ENCODE peak calls at places on chromosomes 11 and 22, in eight cellular contexts. Z, C, X, R, V, Y, W and U are unnamed samples.

GRCh38 chr22:46957521-46957920 is 195.1 kb downstream of the TBC1D22A start:
- DNase-seq in Z (no peak), C (no peak), X (no peak), R (no peak), V (no peak), Y (no peak), W (no peak), U (no peak)

GRCh38 chr22:49793296-49793695 is 34.4 kb downstream of the BRD1 start:
- DNase-seq in Z (no peak), C (no peak), X (no peak), R (peak; percentile 14), V (no peak), Y (no peak), W (no peak), U (no peak)

GRCh38 chr11:74072721-74073120 is 63.8 kb upstream of the UCP3 start:
- DNase-seq in Z (no peak), C (no peak), X (no peak), R (no peak), V (no peak), Y (no peak), W (no peak), U (no peak)

GRCh38 chr11:84089072-84090057 is 803.2 kb upstream of the CCDC90B start:
- DNase-seq in Z (no peak), C (no peak), X (no peak), R (no peak), V (no peak), Y (no peak), W (peak; percentile 7), U (no peak)

GRCh38 chr11:46277623-46278386 is at the start of gene CREB3L1:
- DNase-seq in Z (no peak), C (no peak), X (no peak), R (peak; percentile 89), V (peak; percentile 62), Y (no peak), W (peak; percentile 47), U (no peak)

GRCh38 chr11:19715373-19715772 is 2.7 kb downstream of the NAV2 start:
- DNase-seq in Z (no peak), C (peak; percentile 98), X (no peak), R (no peak), V (no peak), Y (no peak), W (no peak), U (no peak)

GRCh38 chr22:43252319-43252718 is 65.4 kb upstream of the TTLL12 start:
- DNase-seq in Z (no peak), C (no peak), X (no peak), R (no peak), V (no peak), Y (no peak), W (no peak), U (no peak)

GRCh38 chr11:134151083-134151747 is 72.6 kb downstream of the NCAPD3 start:
- DNase-seq in Z (no peak), C (no peak), X (no peak), R (no peak), V (no peak), Y (no peak), W (no peak), U (no peak)

GRCh38 chr11:29554000-29554399 is 462.8 kb downstream of the KCNA4 start:
- DNase-seq in Z (no peak), C (no peak), X (no peak), R (no peak), V (no peak), Y (no peak), W (no peak), U (no peak)

GRCh38 chr11:75233688-75234295 is 6.8 kb upstream of the TPBGL start:
- DNase-seq in Z (no peak), C (peak; percentile 54), X (no peak), R (no peak), V (peak; percentile 68), Y (peak; percentile 41), W (no peak), U (no peak)

GRCh38 chr11:109527496-109527895 is 105.5 kb downstream of the C11orf87 start:
- DNase-seq in Z (no peak), C (peak; percentile 16), X (no peak), R (no peak), V (no peak), Y (no peak), W (no peak), U (no peak)

GRCh38 chr22:38881464-38881871 is 9.5 kb upstream of the CBX6 start:
- DNase-seq in Z (peak; percentile 92), C (peak; percentile 81), X (no peak), R (peak; percentile 43), V (no peak), Y (peak; percentile 90), W (peak; percentile 70), U (no peak)
- TF ChIP-seq CTCF in Z (no peak), C (no peak), X (no peak), R (no peak), V (no peak), Y (no peak), W (no peak), U (no peak)

GRCh38 chr11:10709299-10710086 is 15.9 kb upstream of the IRAG1 start:
- DNase-seq in Z (no peak), C (peak; percentile 78), X (no peak), R (no peak), V (no peak), Y (no peak), W (no peak), U (no peak)
- TF ChIP-seq CTCF in Z (no peak), C (no peak), X (no peak), R (no peak), V (no peak), Y (no peak), W (no peak), U (no peak)

DNA sequence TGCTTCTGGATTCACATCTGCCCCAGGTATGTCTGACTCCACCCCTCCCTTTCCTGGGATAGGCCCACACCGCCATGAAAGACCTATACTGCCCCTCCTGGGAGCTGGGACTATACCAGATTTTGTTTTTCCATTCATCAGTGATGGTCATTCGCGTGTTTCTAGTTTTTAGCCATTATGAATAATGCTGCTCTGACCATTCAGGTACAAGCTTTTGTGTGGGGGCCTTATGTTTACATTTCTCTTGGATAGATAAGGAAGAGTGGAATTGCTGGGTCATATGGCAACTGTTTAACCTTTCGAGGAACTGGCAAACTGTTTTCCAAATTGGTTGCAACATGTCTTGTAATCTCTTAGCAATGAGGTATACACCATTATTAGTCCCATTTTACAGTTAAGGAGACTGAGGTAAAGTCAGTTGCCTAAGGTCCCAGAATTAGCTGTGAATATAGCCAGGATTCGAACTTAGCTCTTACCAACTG is 1.2 kb upstream of the TBC1D10A start:
- DNase-seq in Z (no peak), C (no peak), X (no peak), R (no peak), V (no peak), Y (no peak), W (peak; percentile 59), U (no peak)
- TF ChIP-seq CTCF in Z (no peak), C (peak; percentile 13), X (no peak), R (no peak), V (peak; percentile 49), Y (no peak), W (no peak), U (no peak)

GRCh38 chr11:900545-900944 is 10.1 kb downstream of the CHID1 start:
- DNase-seq in Z (no peak), C (no peak), X (no peak), R (peak; percentile 32), V (no peak), Y (no peak), W (no peak), U (no peak)

GRCh38 chr11:897226-898159 is 13.1 kb downstream of the CHID1 start:
- DNase-seq in Z (no peak), C (no peak), X (no peak), R (no peak), V (no peak), Y (no peak), W (no peak), U (no peak)

GRCh38 chr11:899724-900123 is 10.9 kb downstream of the CHID1 start:
- DNase-seq in Z (no peak), C (no peak), X (no peak), R (no peak), V (no peak), Y (no peak), W (no peak), U (no peak)

GRCh38 chr11:898160-898517 is 12.5 kb downstream of the CHID1 start:
- DNase-seq in Z (no peak), C (peak; percentile 11), X (no peak), R (peak; percentile 42), V (no peak), Y (no peak), W (no peak), U (no peak)

DNA sequence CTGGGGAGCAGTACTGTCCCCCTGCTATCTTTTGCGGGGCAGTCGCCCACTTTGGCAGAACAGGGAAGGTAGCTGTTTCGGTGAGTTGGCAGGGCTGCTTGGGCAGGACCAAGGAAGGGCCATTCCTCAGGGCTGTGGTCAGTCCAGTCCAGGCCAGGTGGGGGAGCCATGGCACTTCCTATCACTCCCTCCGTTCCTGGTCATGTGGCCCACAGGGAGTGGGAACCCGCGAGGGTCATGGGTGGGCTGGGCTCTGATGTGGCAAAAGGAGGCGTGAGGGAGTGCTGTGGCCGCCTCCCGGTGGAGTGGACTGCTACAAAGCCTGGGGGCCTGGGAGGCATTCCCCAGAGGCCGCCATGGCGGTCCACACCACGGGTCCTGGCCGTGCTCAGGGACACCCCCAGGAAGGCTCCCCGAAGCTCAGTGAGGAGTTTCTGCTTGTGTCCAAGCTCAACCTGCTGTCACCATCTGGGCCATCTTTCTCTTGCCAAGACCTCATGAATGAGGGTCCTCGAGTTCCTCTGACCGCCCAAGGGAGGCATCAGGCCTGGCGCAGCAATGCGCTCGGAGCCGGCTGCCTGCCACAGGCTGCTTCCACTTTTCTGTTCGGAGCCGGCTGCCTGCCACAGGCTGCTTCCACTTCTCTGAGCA is 11.9 kb downstream of the CHID1 start:
- DNase-seq in Z (no peak), C (no peak), X (no peak), R (peak; percentile 30), V (no peak), Y (peak; percentile 23), W (peak; percentile 39), U (no peak)
- TF ChIP-seq CTCF in Z (no peak), C (peak; percentile 22), X (no peak), R (no peak), V (no peak), Y (no peak), W (no peak), U (no peak)

GRCh38 chr11:25242928-25243327 is 746.1 kb downstream of the LUZP2 start:
- DNase-seq in Z (no peak), C (no peak), X (no peak), R (no peak), V (no peak), Y (no peak), W (no peak), U (no peak)

GRCh38 chr11:25244126-25244525 is 747.3 kb downstream of the LUZP2 start:
- DNase-seq in Z (no peak), C (no peak), X (no peak), R (no peak), V (no peak), Y (no peak), W (no peak), U (no peak)

GRCh38 chr11:25252854-25253253 is 756.0 kb downstream of the LUZP2 start:
- DNase-seq in Z (no peak), C (no peak), X (no peak), R (no peak), V (no peak), Y (no peak), W (no peak), U (no peak)

GRCh38 chr11:25247336-25247735 is 750.5 kb downstream of the LUZP2 start:
- DNase-seq in Z (no peak), C (peak; percentile 67), X (no peak), R (no peak), V (no peak), Y (no peak), W (no peak), U (no peak)
- TF ChIP-seq CTCF in Z (no peak), C (no peak), X (no peak), R (no peak), V (no peak), Y (no peak), W (no peak), U (no peak)